ENCODE peak calls at places on chromosomes 12 and 14, in six cellular contexts. Z, E, A, M, O and H are unnamed samples.

GRCh38 chr14:102948698-102949061 is 26.2 kb downstream of the AMN start:
- DNase-seq in Z (no peak), E (no peak), A (no peak), M (no peak), O (no peak), H (no peak)

GRCh38 chr12:95484524-95484923 is 10.6 kb downstream of the METAP2 start:
- DNase-seq in Z (no peak), E (peak; percentile 13), A (no peak), M (no peak), O (no peak), H (no peak)

GRCh38 chr14:100114109-100114765 is 45.2 kb downstream of the DEGS2 start:
- DNase-seq in Z (no peak), E (no peak), A (no peak), M (no peak), O (no peak), H (no peak)

GRCh38 chr12:49131973-49132461 is 822 bp upstream of the TUBA1B start:
- DNase-seq in Z (no peak), E (peak; percentile 69), A (no peak), M (peak; percentile 78), O (no peak), H (no peak)

GRCh38 chr12:96220902-96221301 is 26.7 kb downstream of the ELK3 start:
- DNase-seq in Z (no peak), E (peak; percentile 94), A (no peak), M (no peak), O (no peak), H (no peak)

GRCh38 chr12:46430340-46430948 is 57.9 kb upstream of the SLC38A2 start:
- DNase-seq in Z (peak; percentile 52), E (peak; percentile 90), A (no peak), M (no peak), O (no peak), H (no peak)

GRCh38 chr14:33486499-33486898 is 464.4 kb downstream of the EGLN3 start:
- DNase-seq in Z (no peak), E (no peak), A (no peak), M (no peak), O (no peak), H (peak; percentile 58)

GRCh38 chr14:24984846-24985589 is 64.9 kb downstream of the STXBP6 start:
- DNase-seq in Z (no peak), E (no peak), A (no peak), M (no peak), O (no peak), H (no peak)

GRCh38 chr12:49367381-49368239 is at the start of gene SPATS2:
- DNase-seq in Z (no peak), E (no peak), A (no peak), M (peak; percentile 88), O (no peak), H (no peak)

GRCh38 chr14:69378274-69378673 is 19.8 kb downstream of the ERH start:
- DNase-seq in Z (no peak), E (no peak), A (no peak), M (no peak), O (no peak), H (no peak)

GRCh38 chr14:103428732-103429556 is 43.7 kb downstream of the MARK3 start:
- DNase-seq in Z (no peak), E (no peak), A (no peak), M (no peak), O (no peak), H (no peak)

GRCh38 chr12:25775968-25776367 is 182.5 kb upstream of the RASSF8 start:
- DNase-seq in Z (peak; percentile 59), E (peak; percentile 31), A (no peak), M (no peak), O (no peak), H (no peak)

GRCh38 chr12:75378354-75378753 is 12.5 kb upstream of the GLIPR1L2 start:
- DNase-seq in Z (no peak), E (no peak), A (no peak), M (peak; percentile 12), O (no peak), H (no peak)

GRCh38 chr14:28707814-28708213 is 58.8 kb upstream of the FOXG1 start:
- DNase-seq in Z (peak; percentile 3), E (peak; percentile 84), A (no peak), M (no peak), O (no peak), H (no peak)

GRCh38 chr12:52006726-52007157 is at the start of gene TAMALIN:
- DNase-seq in Z (no peak), E (peak; percentile 19), A (peak; percentile 80), M (peak; percentile 84), O (no peak), H (no peak)

GRCh38 chr14:71855399-71856036 is 76.7 kb upstream of the RGS6 start:
- DNase-seq in Z (peak; percentile 42), E (peak; percentile 61), A (peak; percentile 51), M (peak; percentile 83), O (no peak), H (peak; percentile 16)

GRCh38 chr12:56954956-56955355 is 2.5 kb downstream of the RDH16 start:
- DNase-seq in Z (no peak), E (no peak), A (no peak), M (no peak), O (no peak), H (no peak)

GRCh38 chr14:100450049-100450448 is 126.9 kb downstream of the SLC25A47 start:
- DNase-seq in Z (no peak), E (no peak), A (no peak), M (no peak), O (no peak), H (no peak)

GRCh38 chr14:88542857-88543795 is 11.7 kb downstream of the PTPN21 start:
- DNase-seq in Z (no peak), E (no peak), A (no peak), M (peak; percentile 56), O (no peak), H (no peak)

GRCh38 chr12:109310247-109311125 is 1.4 kb upstream of the FOXN4 start:
- DNase-seq in Z (no peak), E (no peak), A (peak; percentile 5), M (peak; percentile 73), O (no peak), H (peak; percentile 69)

GRCh38 chr14:106622200-106622745 is 1095.9 kb downstream of the TMEM121 start:
- DNase-seq in Z (no peak), E (no peak), A (no peak), M (no peak), O (no peak), H (no peak)

GRCh38 chr12:54749191-54749818 is 101.1 kb upstream of the DCD start:
- DNase-seq in Z (no peak), E (peak; percentile 49), A (no peak), M (peak; percentile 61), O (peak; percentile 36), H (no peak)

GRCh38 chr12:99767809-99768208 is 120.3 kb downstream of the GARIN6 start:
- DNase-seq in Z (peak; percentile 3), E (peak; percentile 13), A (no peak), M (peak; percentile 22), O (peak; percentile 54), H (no peak)

GRCh38 chr14:34462132-34462893 is at the start of gene SPTSSA:
- DNase-seq in Z (peak; percentile 81), E (peak; percentile 88), A (peak; percentile 88), M (peak; percentile 90), O (peak; percentile 86), H (peak; percentile 73)

GRCh38 chr14:73887704-73888459 is 1.2 kb downstream of the ZNF410 start:
- DNase-seq in Z (no peak), E (no peak), A (no peak), M (no peak), O (no peak), H (no peak)

GRCh38 chr14:99242816-99243795 is 28.9 kb downstream of the BCL11B start:
- DNase-seq in Z (no peak), E (no peak), A (no peak), M (no peak), O (no peak), H (no peak)

GRCh38 chr14:92563359-92563758 is 49.8 kb downstream of the RIN3 start:
- DNase-seq in Z (no peak), E (no peak), A (no peak), M (no peak), O (no peak), H (no peak)

GRCh38 chr14:32414808-32415255 is 85.7 kb downstream of the AKAP6 start:
- DNase-seq in Z (no peak), E (no peak), A (no peak), M (peak; percentile 13), O (no peak), H (no peak)

GRCh38 chr12:52423661-52424503 is 10.3 kb downstream of the KRT75 start:
- DNase-seq in Z (no peak), E (no peak), A (no peak), M (no peak), O (no peak), H (peak; percentile 39)

GRCh38 chr14:91250912-91251311 is 6.4 kb upstream of the GPR68 start:
- DNase-seq in Z (no peak), E (no peak), A (no peak), M (no peak), O (no peak), H (no peak)